ENCODE peak calls at places on chromosomes 2 and 18, in six cellular contexts. V is stomach, O is GM06990, N is left ventricle myocardium inferior, M is endothelial cell, S is OCI-LY7. X is an unnamed sample.

GRCh38 chr2:95307036-95307435 is 9.9 kb downstream of the KCNIP3 start:
- DNase-seq in V (no peak), O (no peak), N (no peak), M (no peak), S (no peak), X (no peak)

GRCh38 chr2:220315098-220315785 is 687.8 kb downstream of the SLC4A3 start:
- DNase-seq in V (no peak), O (no peak), N (no peak), M (no peak), S (no peak), X (no peak)

GRCh38 chr2:164782323-164782722 is 59.3 kb downstream of the COBLL1 start:
- DNase-seq in V (no peak), O (no peak), N (no peak), M (no peak), S (no peak), X (no peak)

GRCh38 chr2:9630750-9631483 is at the start of gene YWHAQ:
- DNase-seq in V (peak), O (peak), N (peak), M (peak), S (peak), X (peak)

GRCh38 chr2:46827274-46827930 is 88.2 kb downstream of the MCFD2 start:
- DNase-seq in V (no peak), O (no peak), N (no peak), M (no peak), S (no peak), X (no peak)

GRCh38 chr2:241984271-241984655 is 114.7 kb downstream of the RTP5 start:
- DNase-seq in V (no peak), O (no peak), N (no peak), M (no peak), S (no peak), X (no peak)

GRCh38 chr18:11983592-11983991 is 2.3 kb downstream of the IMPA2 start:
- DNase-seq in V (no peak), O (no peak), N (no peak), M (peak), S (no peak), X (no peak)

GRCh38 chr2:74857215-74857614 is 23.3 kb downstream of the HK2 start:
- DNase-seq in V (no peak), O (no peak), N (no peak), M (no peak), S (no peak), X (no peak)

GRCh38 chr2:48548871-48549270 is 18.9 kb downstream of the STON1 start:
- DNase-seq in V (no peak), O (no peak), N (no peak), M (no peak), S (no peak), X (no peak)

GRCh38 chr2:26068602-26069298 is 34.9 kb downstream of the RAB10 start:
- DNase-seq in V (no peak), O (peak), N (no peak), M (no peak), S (peak), X (peak)

GRCh38 chr18:73355076-73355475 is 487.3 kb upstream of the NETO1 start:
- DNase-seq in V (no peak), O (no peak), N (no peak), M (no peak), S (no peak), X (no peak)

GRCh38 chr18:12393998-12394397 is 13.7 kb upstream of the PRELID3A start:
- DNase-seq in V (no peak), O (no peak), N (no peak), M (no peak), S (no peak), X (no peak)

GRCh38 chr2:120635146-120635545 is 100.5 kb upstream of the GLI2 start:
- DNase-seq in V (no peak), O (no peak), N (no peak), M (no peak), S (no peak), X (no peak)

GRCh38 chr2:30666307-30666874 is 140.9 kb downstream of the CAPN13 start:
- DNase-seq in V (no peak), O (peak), N (no peak), M (no peak), S (peak), X (peak)

GRCh38 chr18:78685980-78686530 is 293.6 kb upstream of the SALL3 start:
- DNase-seq in V (peak), O (no peak), N (no peak), M (no peak), S (no peak), X (no peak)

GRCh38 chr2:102788880-102789250 is 27.0 kb downstream of the TMEM182 start:
- DNase-seq in V (no peak), O (no peak), N (peak), M (no peak), S (no peak), X (no peak)

GRCh38 chr18:46413684-46414083 is 243.3 kb downstream of the LOXHD1 start:
- DNase-seq in V (no peak), O (no peak), N (no peak), M (no peak), S (no peak), X (no peak)

GRCh38 chr2:39913648-39914456 is 134.8 kb upstream of the THUMPD2 start:
- DNase-seq in V (no peak), O (no peak), N (no peak), M (peak), S (peak), X (peak)

GRCh38 chr2:169702979-169703378 is 8.7 kb downstream of the PHOSPHO2 start:
- DNase-seq in V (no peak), O (no peak), N (no peak), M (no peak), S (no peak), X (no peak)

GRCh38 chr18:21257383-21257782 is 15.4 kb downstream of the GREB1L start:
- DNase-seq in V (no peak), O (no peak), N (no peak), M (no peak), S (no peak), X (no peak)

GRCh38 chr2:83058683-83059082 is 1400.4 kb downstream of the SUCLG1 start:
- DNase-seq in V (no peak), O (no peak), N (no peak), M (no peak), S (no peak), X (no peak)

GRCh38 chr2:26033270-26033768 is 565 bp upstream of the RAB10 start:
- DNase-seq in V (peak), O (no peak), N (no peak), M (peak), S (peak), X (peak)

GRCh38 chr2:169069341-169069740 is at the start of gene DHRS9:
- DNase-seq in V (no peak), O (no peak), N (no peak), M (no peak), S (no peak), X (peak)

DNA sequence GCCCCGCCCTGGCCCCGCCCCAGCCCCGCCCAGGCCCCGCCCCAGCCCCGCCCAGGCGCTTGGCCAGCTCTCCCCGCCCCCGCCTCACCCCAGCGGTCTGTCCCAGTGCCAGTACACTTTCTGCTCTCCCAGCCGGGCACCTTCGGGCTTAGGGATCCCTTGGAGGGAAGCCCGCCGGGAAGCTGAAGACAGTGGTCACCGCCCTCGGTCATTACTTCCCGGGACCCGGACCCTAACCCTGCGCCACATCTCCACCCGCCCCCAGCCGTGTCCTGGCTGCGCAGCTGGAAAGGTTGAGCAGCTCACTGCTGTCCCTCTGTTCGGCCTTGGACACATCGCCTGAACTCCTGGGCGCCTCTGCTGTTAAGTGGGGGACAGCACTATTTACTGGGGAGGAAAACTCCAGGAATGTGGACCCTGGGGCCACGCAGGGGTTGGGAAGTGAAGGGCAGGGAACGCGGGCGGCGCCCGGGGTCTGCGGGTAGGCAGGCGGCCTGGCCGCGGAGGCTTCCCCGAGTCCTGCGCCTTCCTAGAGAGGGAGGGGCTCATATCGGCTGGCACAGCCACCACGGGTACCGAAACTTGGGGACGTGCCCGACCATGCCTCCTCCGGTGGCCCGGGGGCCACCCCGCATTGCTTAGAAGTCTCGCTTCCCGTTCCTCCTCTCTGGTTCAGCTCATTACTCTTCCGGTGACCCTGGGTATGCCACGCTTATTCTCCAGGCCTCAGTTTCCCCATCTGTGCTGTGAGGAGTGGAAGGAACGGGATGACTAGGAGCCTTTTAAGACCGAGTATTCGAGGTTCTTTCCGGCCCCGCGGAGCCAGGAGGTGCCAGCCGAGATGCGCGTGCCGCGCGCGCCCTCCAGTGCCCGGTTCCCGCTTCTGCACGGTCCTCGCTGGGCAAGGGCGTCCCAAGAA is 121.0 kb downstream of the GYPC start:
- DNase-seq in V (peak), O (peak), N (peak), M (peak), S (peak), X (peak)
- TF ChIP-seq CTCF in V (peak), O (peak), N (peak), M (peak), S (peak), X (peak)

GRCh38 chr2:237685408-237685807 is 58.0 kb downstream of the LRRFIP1 start:
- DNase-seq in V (no peak), O (no peak), N (no peak), M (no peak), S (no peak), X (no peak)
- TF ChIP-seq CTCF in V (no peak), O (no peak), N (peak), M (no peak), S (peak), X (no peak)

GRCh38 chr2:225117061-225117716 is 74.9 kb upstream of the DOCK10 start:
- DNase-seq in V (no peak), O (no peak), N (no peak), M (no peak), S (no peak), X (no peak)

GRCh38 chr2:225124311-225124832 is 82.1 kb upstream of the DOCK10 start:
- DNase-seq in V (no peak), O (no peak), N (no peak), M (no peak), S (no peak), X (no peak)

GRCh38 chr2:225120175-225120574 is 77.9 kb upstream of the DOCK10 start:
- DNase-seq in V (no peak), O (no peak), N (no peak), M (no peak), S (no peak), X (no peak)

GRCh38 chr2:225122007-225122406 is 79.7 kb upstream of the DOCK10 start:
- DNase-seq in V (no peak), O (no peak), N (no peak), M (no peak), S (peak), X (no peak)

GRCh38 chr2:225122582-225123486 is 80.6 kb upstream of the DOCK10 start:
- DNase-seq in V (no peak), O (no peak), N (no peak), M (peak), S (peak), X (peak)
- TF ChIP-seq CTCF in V (no peak), O (peak), N (peak), M (peak), S (peak), X (peak)

GRCh38 chr2:96528680-96529375 is 7.7 kb upstream of the ARID5A start:
- DNase-seq in V (no peak), O (no peak), N (no peak), M (no peak), S (no peak), X (no peak)

GRCh38 chr2:96526615-96527014 is 9.9 kb upstream of the ARID5A start:
- DNase-seq in V (no peak), O (no peak), N (no peak), M (no peak), S (no peak), X (no peak)

GRCh38 chr2:96527990-96528679 is 8.4 kb upstream of the ARID5A start:
- DNase-seq in V (no peak), O (peak), N (peak), M (no peak), S (no peak), X (no peak)

GRCh38 chr2:96526101-96526591 is 10.4 kb upstream of the ARID5A start:
- DNase-seq in V (no peak), O (no peak), N (no peak), M (no peak), S (no peak), X (no peak)

GRCh38 chr2:96527052-96527964 is 9.2 kb upstream of the ARID5A start:
- DNase-seq in V (no peak), O (peak), N (no peak), M (peak), S (no peak), X (no peak)
- TF ChIP-seq CTCF in V (no peak), O (peak), N (peak), M (no peak), S (no peak), X (no peak)

X was measured in Calu3.